ENCODE peak calls at places on chromosomes 16 and 17, in ten cellular contexts. One of them, this sample, is unnamed.

GRCh38 chr16:74521691-74522090 is 85.2 kb downstream of the GLG1 start:
- DNase-seq in upper lobe of right lung: no peak
- DNase-seq in H7: no peak
- DNase-seq in CD8-positive, alpha-beta memory T cell: no peak
- DNase-seq in GM23338: peak
- DNase-seq in heart left ventricle: peak
- DNase-seq in neuronal stem cell: no peak
- DNase-seq in cardiac fibroblast: peak
- DNase-seq in tibial nerve: no peak
- DNase-seq in lower leg skin: no peak
- DNase-seq in this sample: peak

GRCh38 chr17:64984181-64984580 is 64.9 kb upstream of the LRRC37A3 start:
- DNase-seq in upper lobe of right lung: no peak
- DNase-seq in H7: no peak
- DNase-seq in CD8-positive, alpha-beta memory T cell: no peak
- DNase-seq in GM23338: no peak
- DNase-seq in heart left ventricle: no peak
- DNase-seq in neuronal stem cell: no peak
- DNase-seq in cardiac fibroblast: no peak
- DNase-seq in tibial nerve: no peak
- DNase-seq in lower leg skin: no peak
- DNase-seq in this sample: no peak

GRCh38 chr16:22147853-22148252 is 14.5 kb upstream of the SDR42E2 start:
- DNase-seq in upper lobe of right lung: no peak
- DNase-seq in H7: no peak
- DNase-seq in CD8-positive, alpha-beta memory T cell: no peak
- DNase-seq in GM23338: no peak
- DNase-seq in heart left ventricle: no peak
- DNase-seq in neuronal stem cell: no peak
- DNase-seq in cardiac fibroblast: no peak
- DNase-seq in tibial nerve: no peak
- DNase-seq in lower leg skin: no peak
- DNase-seq in this sample: no peak

GRCh38 chr16:84358601-84359295 is 9.6 kb upstream of the ATP2C2 start:
- DNase-seq in upper lobe of right lung: no peak
- DNase-seq in H7: no peak
- DNase-seq in CD8-positive, alpha-beta memory T cell: no peak
- DNase-seq in GM23338: no peak
- DNase-seq in heart left ventricle: no peak
- DNase-seq in neuronal stem cell: no peak
- DNase-seq in cardiac fibroblast: no peak
- DNase-seq in tibial nerve: no peak
- DNase-seq in lower leg skin: no peak
- DNase-seq in this sample: no peak

GRCh38 chr17:39863244-39863917 is 731 bp downstream of the IKZF3 start:
- DNase-seq in upper lobe of right lung: no peak
- DNase-seq in H7: no peak
- DNase-seq in CD8-positive, alpha-beta memory T cell: no peak
- DNase-seq in GM23338: no peak
- DNase-seq in heart left ventricle: no peak
- DNase-seq in neuronal stem cell: no peak
- DNase-seq in cardiac fibroblast: no peak
- DNase-seq in tibial nerve: no peak
- DNase-seq in lower leg skin: no peak
- DNase-seq in this sample: no peak

GRCh38 chr16:71722801-71723536 is 1.5 kb downstream of the PHLPP2 start:
- DNase-seq in upper lobe of right lung: peak
- DNase-seq in H7: peak
- DNase-seq in CD8-positive, alpha-beta memory T cell: peak
- DNase-seq in GM23338: peak
- DNase-seq in heart left ventricle: peak
- DNase-seq in neuronal stem cell: peak
- DNase-seq in cardiac fibroblast: peak
- DNase-seq in tibial nerve: peak
- DNase-seq in lower leg skin: peak
- DNase-seq in this sample: no peak

GRCh38 chr17:34578656-34579016 is 746 bp upstream of the TMEM132E start:
- DNase-seq in upper lobe of right lung: no peak
- DNase-seq in H7: no peak
- DNase-seq in CD8-positive, alpha-beta memory T cell: no peak
- DNase-seq in GM23338: peak
- DNase-seq in heart left ventricle: no peak
- DNase-seq in neuronal stem cell: no peak
- DNase-seq in cardiac fibroblast: no peak
- DNase-seq in tibial nerve: no peak
- DNase-seq in lower leg skin: no peak
- DNase-seq in this sample: no peak

GRCh38 chr16:89184685-89185061 is 13.1 kb downstream of the CDH15 start:
- DNase-seq in upper lobe of right lung: no peak
- DNase-seq in H7: no peak
- DNase-seq in CD8-positive, alpha-beta memory T cell: no peak
- DNase-seq in GM23338: no peak
- DNase-seq in heart left ventricle: peak
- DNase-seq in neuronal stem cell: no peak
- DNase-seq in cardiac fibroblast: no peak
- DNase-seq in tibial nerve: no peak
- DNase-seq in lower leg skin: no peak
- DNase-seq in this sample: no peak

GRCh38 chr17:78962345-78962983 is 17.3 kb downstream of the LGALS3BP start:
- DNase-seq in upper lobe of right lung: no peak
- DNase-seq in H7: no peak
- DNase-seq in CD8-positive, alpha-beta memory T cell: no peak
- DNase-seq in GM23338: no peak
- DNase-seq in heart left ventricle: no peak
- DNase-seq in neuronal stem cell: no peak
- DNase-seq in cardiac fibroblast: no peak
- DNase-seq in tibial nerve: no peak
- DNase-seq in lower leg skin: no peak
- DNase-seq in this sample: no peak

GRCh38 chr17:44906010-44906646 is 6.9 kb upstream of the EFTUD2 start:
- DNase-seq in upper lobe of right lung: no peak
- DNase-seq in H7: peak
- DNase-seq in CD8-positive, alpha-beta memory T cell: no peak
- DNase-seq in GM23338: no peak
- DNase-seq in heart left ventricle: no peak
- DNase-seq in neuronal stem cell: no peak
- DNase-seq in cardiac fibroblast: peak
- DNase-seq in tibial nerve: no peak
- DNase-seq in lower leg skin: no peak
- DNase-seq in this sample: peak

GRCh38 chr17:49055181-49055927 is 58.2 kb downstream of the IGF2BP1 start:
- DNase-seq in upper lobe of right lung: no peak
- DNase-seq in H7: peak
- DNase-seq in CD8-positive, alpha-beta memory T cell: no peak
- DNase-seq in GM23338: peak
- DNase-seq in heart left ventricle: no peak
- DNase-seq in neuronal stem cell: no peak
- DNase-seq in cardiac fibroblast: no peak
- DNase-seq in tibial nerve: no peak
- DNase-seq in lower leg skin: no peak
- DNase-seq in this sample: no peak

GRCh38 chr17:73645050-73645871 is 1.0 kb upstream of the SDK2 start:
- DNase-seq in upper lobe of right lung: peak
- DNase-seq in H7: peak
- DNase-seq in CD8-positive, alpha-beta memory T cell: peak
- DNase-seq in GM23338: peak
- DNase-seq in heart left ventricle: peak
- DNase-seq in neuronal stem cell: peak
- DNase-seq in cardiac fibroblast: peak
- DNase-seq in tibial nerve: no peak
- DNase-seq in lower leg skin: peak
- DNase-seq in this sample: peak

DNA sequence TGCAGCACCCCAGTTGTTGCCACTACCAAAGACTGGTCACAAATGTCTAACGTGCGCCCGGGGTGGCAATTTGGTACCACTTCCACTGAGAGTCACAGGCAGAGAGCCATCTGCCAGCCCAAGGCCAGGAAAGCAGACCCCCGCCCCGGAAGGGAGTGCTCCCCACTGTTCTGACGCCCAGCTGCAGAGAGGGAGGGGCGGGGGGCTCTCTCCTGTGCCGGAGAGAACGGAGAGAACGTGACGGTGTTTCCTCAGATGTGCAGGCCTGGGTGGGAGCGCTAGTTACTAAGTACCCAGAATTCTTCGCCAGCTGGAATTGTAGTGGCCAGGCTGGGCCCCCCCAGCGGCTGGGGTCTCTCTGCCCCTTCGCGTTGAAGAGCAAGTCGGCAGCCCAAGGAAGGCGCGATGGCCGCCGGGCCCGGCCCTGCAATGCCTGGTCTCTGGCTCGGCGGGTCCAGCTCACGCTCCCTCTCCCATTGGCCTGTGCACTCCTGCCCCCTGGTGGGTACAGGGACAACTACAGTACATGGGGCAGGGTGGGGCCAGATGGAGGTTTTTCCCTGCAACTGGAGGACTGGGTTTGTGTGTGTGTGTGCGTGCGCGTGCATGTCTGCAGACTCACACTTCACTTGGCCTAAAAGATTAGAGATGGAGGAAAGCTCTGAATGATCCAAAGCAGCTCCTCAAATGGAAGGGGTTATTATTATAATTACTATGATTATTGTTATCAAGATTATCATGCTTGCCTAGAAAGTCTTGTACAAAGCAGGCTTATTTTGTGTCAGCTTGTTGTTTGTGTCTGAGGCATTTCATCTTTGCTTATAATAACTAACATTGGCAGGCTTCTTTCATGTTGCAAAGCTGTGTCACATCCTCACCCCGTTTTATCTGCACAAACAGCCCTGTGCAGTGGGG is 107.1 kb downstream of the AMFR start:
- DNase-seq in upper lobe of right lung: peak
- DNase-seq in H7: peak
- DNase-seq in CD8-positive, alpha-beta memory T cell: peak
- DNase-seq in GM23338: peak
- DNase-seq in heart left ventricle: peak
- DNase-seq in neuronal stem cell: peak
- DNase-seq in cardiac fibroblast: peak
- DNase-seq in tibial nerve: peak
- DNase-seq in lower leg skin: peak
- DNase-seq in this sample: peak
- H3K4me3 ChIP-seq in upper lobe of right lung: peak
- H3K4me3 ChIP-seq in H7: peak
- H3K4me3 ChIP-seq in CD8-positive, alpha-beta memory T cell: peak
- H3K4me3 ChIP-seq in GM23338: peak
- H3K4me3 ChIP-seq in heart left ventricle: no peak
- H3K4me3 ChIP-seq in neuronal stem cell: no peak
- H3K4me3 ChIP-seq in cardiac fibroblast: peak
- H3K4me3 ChIP-seq in tibial nerve: peak
- H3K4me3 ChIP-seq in lower leg skin: no peak
- H3K4me3 ChIP-seq in this sample: peak

GRCh38 chr17:15779119-15779518 is 47.0 kb downstream of the TBC1D26 start:
- DNase-seq in upper lobe of right lung: no peak
- DNase-seq in H7: no peak
- DNase-seq in CD8-positive, alpha-beta memory T cell: no peak
- DNase-seq in GM23338: no peak
- DNase-seq in heart left ventricle: no peak
- DNase-seq in neuronal stem cell: no peak
- DNase-seq in cardiac fibroblast: no peak
- DNase-seq in tibial nerve: no peak
- DNase-seq in lower leg skin: no peak
- DNase-seq in this sample: no peak

GRCh38 chr17:15777297-15777696 is 45.2 kb downstream of the TBC1D26 start:
- DNase-seq in upper lobe of right lung: no peak
- DNase-seq in H7: no peak
- DNase-seq in CD8-positive, alpha-beta memory T cell: no peak
- DNase-seq in GM23338: no peak
- DNase-seq in heart left ventricle: no peak
- DNase-seq in neuronal stem cell: no peak
- DNase-seq in cardiac fibroblast: no peak
- DNase-seq in tibial nerve: no peak
- DNase-seq in lower leg skin: no peak
- DNase-seq in this sample: no peak

GRCh38 chr17:15780188-15780587 is 48.1 kb downstream of the TBC1D26 start:
- DNase-seq in upper lobe of right lung: no peak
- DNase-seq in H7: no peak
- DNase-seq in CD8-positive, alpha-beta memory T cell: no peak
- DNase-seq in GM23338: no peak
- DNase-seq in heart left ventricle: no peak
- DNase-seq in neuronal stem cell: no peak
- DNase-seq in cardiac fibroblast: no peak
- DNase-seq in tibial nerve: no peak
- DNase-seq in lower leg skin: no peak
- DNase-seq in this sample: no peak

GRCh38 chr17:15777717-15778116 is 45.6 kb downstream of the TBC1D26 start:
- DNase-seq in upper lobe of right lung: no peak
- DNase-seq in H7: no peak
- DNase-seq in CD8-positive, alpha-beta memory T cell: no peak
- DNase-seq in GM23338: no peak
- DNase-seq in heart left ventricle: no peak
- DNase-seq in neuronal stem cell: no peak
- DNase-seq in cardiac fibroblast: no peak
- DNase-seq in tibial nerve: no peak
- DNase-seq in lower leg skin: no peak
- DNase-seq in this sample: no peak

DNA sequence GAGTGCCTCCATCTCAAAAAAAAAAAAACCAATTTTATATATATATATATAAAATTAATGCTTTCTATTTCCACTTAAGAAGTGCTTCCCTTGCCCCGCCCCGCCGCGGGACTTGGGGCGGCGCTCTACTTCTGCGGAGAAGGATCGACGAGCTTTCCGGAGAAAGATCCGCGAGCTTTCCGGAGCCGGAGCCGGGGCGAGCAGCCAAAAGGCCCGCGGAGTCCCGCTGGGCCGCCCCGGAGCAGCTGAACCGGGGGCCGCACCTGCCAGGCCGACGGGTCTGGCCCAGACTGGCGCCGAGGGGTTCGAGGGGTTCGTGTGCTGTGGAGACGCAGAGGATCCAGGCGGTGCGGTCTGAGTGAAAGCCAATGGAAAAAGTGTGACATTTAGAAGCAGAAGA is 50.7 kb downstream of the TBC1D26 start:
- DNase-seq in upper lobe of right lung: peak
- DNase-seq in H7: peak
- DNase-seq in CD8-positive, alpha-beta memory T cell: no peak
- DNase-seq in GM23338: peak
- DNase-seq in heart left ventricle: peak
- DNase-seq in neuronal stem cell: no peak
- DNase-seq in cardiac fibroblast: peak
- DNase-seq in tibial nerve: no peak
- DNase-seq in lower leg skin: peak
- DNase-seq in this sample: peak
- H3K4me3 ChIP-seq in upper lobe of right lung: peak
- H3K4me3 ChIP-seq in H7: no peak
- H3K4me3 ChIP-seq in CD8-positive, alpha-beta memory T cell: no peak
- H3K4me3 ChIP-seq in GM23338: no peak
- H3K4me3 ChIP-seq in heart left ventricle: peak
- H3K4me3 ChIP-seq in neuronal stem cell: no peak
- H3K4me3 ChIP-seq in cardiac fibroblast: peak
- H3K4me3 ChIP-seq in tibial nerve: peak
- H3K4me3 ChIP-seq in lower leg skin: no peak
- H3K4me3 ChIP-seq in this sample: peak

GRCh38 chr17:2214887-2215615 is 88.5 kb downstream of the SMG6 start:
- DNase-seq in upper lobe of right lung: no peak
- DNase-seq in H7: no peak
- DNase-seq in CD8-positive, alpha-beta memory T cell: peak
- DNase-seq in GM23338: no peak
- DNase-seq in heart left ventricle: peak
- DNase-seq in neuronal stem cell: no peak
- DNase-seq in cardiac fibroblast: peak
- DNase-seq in tibial nerve: no peak
- DNase-seq in lower leg skin: no peak
- DNase-seq in this sample: no peak
- H3K4me3 ChIP-seq in upper lobe of right lung: peak
- H3K4me3 ChIP-seq in H7: no peak
- H3K4me3 ChIP-seq in CD8-positive, alpha-beta memory T cell: peak
- H3K4me3 ChIP-seq in GM23338: peak
- H3K4me3 ChIP-seq in heart left ventricle: no peak
- H3K4me3 ChIP-seq in neuronal stem cell: no peak
- H3K4me3 ChIP-seq in cardiac fibroblast: peak
- H3K4me3 ChIP-seq in tibial nerve: peak
- H3K4me3 ChIP-seq in lower leg skin: no peak
- H3K4me3 ChIP-seq in this sample: peak

GRCh38 chr16:27475561-27475960 is 73.6 kb downstream of the IL21R start:
- DNase-seq in upper lobe of right lung: no peak
- DNase-seq in H7: no peak
- DNase-seq in CD8-positive, alpha-beta memory T cell: no peak
- DNase-seq in GM23338: no peak
- DNase-seq in heart left ventricle: no peak
- DNase-seq in neuronal stem cell: no peak
- DNase-seq in cardiac fibroblast: peak
- DNase-seq in tibial nerve: no peak
- DNase-seq in lower leg skin: no peak
- DNase-seq in this sample: peak
- H3K4me3 ChIP-seq in upper lobe of right lung: no peak
- H3K4me3 ChIP-seq in H7: no peak
- H3K4me3 ChIP-seq in CD8-positive, alpha-beta memory T cell: no peak
- H3K4me3 ChIP-seq in GM23338: no peak
- H3K4me3 ChIP-seq in heart left ventricle: no peak
- H3K4me3 ChIP-seq in neuronal stem cell: no peak
- H3K4me3 ChIP-seq in cardiac fibroblast: no peak
- H3K4me3 ChIP-seq in tibial nerve: no peak
- H3K4me3 ChIP-seq in lower leg skin: no peak
- H3K4me3 ChIP-seq in this sample: no peak

This sample was measured in skeletal muscle cell.